ENCODE peak calls at places on chromosomes 6 and 20, in six cellular contexts. K, U, D, S, W and T are unnamed samples.

GRCh38 chr20:37251836-37252477 is 9.7 kb downstream of the GHRH start:
- DNase-seq in K (no peak), W (no peak), U (no peak), S (no peak), D (no peak), T (no peak)

GRCh38 chr20:50496773-50497375 is 13.3 kb upstream of the PTPN1 start:
- DNase-seq in S (no peak), K (no peak), W (no peak), D (no peak), U (no peak), T (no peak)

GRCh38 chr6:40077315-40077714 is 143.1 kb upstream of the MOCS1 start:
- DNase-seq in W (no peak), U (no peak), K (no peak), S (no peak), D (no peak), T (no peak)

GRCh38 chr6:25942561-25943147 is 12.2 kb upstream of the SLC17A2 start:
- DNase-seq in D (no peak), K (no peak), S (no peak), U (peak), W (peak), T (no peak)

GRCh38 chr20:305745-306144 is 8.4 kb downstream of the ZCCHC3 start:
- DNase-seq in W (no peak), S (no peak), D (no peak), U (no peak), K (no peak), T (no peak)

GRCh38 chr6:116215414-116215813 is 38.5 kb downstream of the TSPYL4 start:
- DNase-seq in U (no peak), D (no peak), S (no peak), K (no peak), W (peak), T (no peak)

GRCh38 chr20:25242231-25242630 is 5.7 kb upstream of the PYGB start:
- DNase-seq in S (no peak), W (no peak), D (no peak), K (no peak), U (no peak), T (no peak)

GRCh38 chr20:43165611-43166010 is 24.1 kb downstream of the PTPRT start:
- DNase-seq in K (no peak), S (no peak), D (no peak), W (no peak), U (no peak), T (no peak)

GRCh38 chr6:8229913-8230312 is 127.6 kb upstream of the EEF1E1 start:
- DNase-seq in S (no peak), U (no peak), K (no peak), W (no peak), D (no peak), T (no peak)

GRCh38 chr6:162940426-162940825 is 212.7 kb downstream of the PACRG start:
- DNase-seq in W (no peak), S (no peak), U (no peak), K (no peak), D (no peak), T (no peak)

GRCh38 chr6:129031051-129031599 is 148.2 kb downstream of the LAMA2 start:
- DNase-seq in U (peak), K (no peak), D (no peak), W (no peak), S (no peak), T (no peak)

GRCh38 chr6:143940011-143940597 is 68.0 kb downstream of the PLAGL1 start:
- DNase-seq in K (no peak), U (peak), W (peak), S (peak), D (peak), T (no peak)

GRCh38 chr6:137699036-137699683 is 167.9 kb upstream of the TNFAIP3 start:
- DNase-seq in K (no peak), U (no peak), S (peak), W (no peak), D (no peak), T (no peak)

GRCh38 chr20:22584922-22585785 is 782 bp upstream of the FOXA2 start:
- DNase-seq in K (no peak), W (no peak), D (no peak), U (no peak), S (peak), T (no peak)

GRCh38 chr6:16769986-16770376 is 8.7 kb upstream of the ATXN1 start:
- DNase-seq in U (no peak), K (no peak), W (no peak), S (no peak), D (no peak), T (no peak)

GRCh38 chr6:139323511-139324445 is 32.0 kb upstream of the TXLNB start:
- DNase-seq in S (peak), D (peak), U (peak), W (no peak), K (peak), T (peak)

GRCh38 chr20:42530855-42531674 is 658.6 kb downstream of the PTPRT start:
- DNase-seq in D (no peak), U (peak), K (peak), W (peak), S (peak), T (no peak)

GRCh38 chr6:158596861-158597260 is 37.0 kb downstream of the TMEM181 start:
- DNase-seq in D (no peak), W (no peak), K (no peak), S (no peak), U (no peak), T (no peak)

GRCh38 chr20:57089701-57090144 is 176.7 kb downstream of the BMP7 start:
- DNase-seq in U (peak), S (peak), K (peak), W (peak), D (peak), T (peak)

GRCh38 chr20:11180186-11180585 is 506.4 kb upstream of the JAG1 start:
- DNase-seq in S (no peak), K (no peak), U (no peak), D (no peak), W (no peak), T (no peak)

GRCh38 chr6:87366428-87366827 is 21.8 kb downstream of the C6orf163 start:
- DNase-seq in U (no peak), W (no peak), K (no peak), S (no peak), D (no peak), T (no peak)

GRCh38 chr20:64212750-64213149 is 42.8 kb upstream of the PCMTD2 start:
- DNase-seq in K (peak), D (no peak), W (no peak), U (no peak), S (peak), T (no peak)

GRCh38 chr6:159043236-159043635 is 1.6 kb downstream of the TAGAP start:
- DNase-seq in W (no peak), D (no peak), K (no peak), S (no peak), U (no peak), T (no peak)

GRCh38 chr6:17585766-17586502 is 14.2 kb upstream of the FAM8A1 start:
- DNase-seq in S (peak), U (peak), K (no peak), D (peak), W (no peak), T (peak)

GRCh38 chr6:157811476-157812173 is 11.4 kb upstream of the SNX9 start:
- DNase-seq in W (no peak), U (no peak), D (no peak), K (no peak), S (no peak), T (no peak)

GRCh38 chr6:24205020-24205492 is 79.0 kb downstream of the NRSN1 start:
- DNase-seq in K (no peak), W (peak), U (peak), D (no peak), S (peak), T (no peak)

GRCh38 chr6:156839591-156840001 is 62.4 kb downstream of the ARID1B start:
- DNase-seq in D (no peak), U (no peak), S (peak), W (no peak), K (peak), T (no peak)

GRCh38 chr20:63703976-63704748 is 3.6 kb downstream of the ARFRP1 start:
- DNase-seq in W (no peak), D (no peak), S (no peak), K (no peak), U (no peak), T (no peak)

GRCh38 chr20:52269327-52269726 is 77.7 kb upstream of the ZFP64 start:
- DNase-seq in U (peak), S (no peak), D (no peak), W (no peak), K (no peak), T (no peak)

GRCh38 chr20:45235995-45236394 is 14.8 kb downstream of the SEMG2 start:
- DNase-seq in D (no peak), K (no peak), S (peak), W (no peak), U (no peak), T (peak)

GRCh38 chr6:156988276-156989158 is 211.3 kb downstream of the ARID1B start:
- DNase-seq in W (no peak), K (no peak), S (no peak), U (peak), D (peak), T (no peak)

DNA sequence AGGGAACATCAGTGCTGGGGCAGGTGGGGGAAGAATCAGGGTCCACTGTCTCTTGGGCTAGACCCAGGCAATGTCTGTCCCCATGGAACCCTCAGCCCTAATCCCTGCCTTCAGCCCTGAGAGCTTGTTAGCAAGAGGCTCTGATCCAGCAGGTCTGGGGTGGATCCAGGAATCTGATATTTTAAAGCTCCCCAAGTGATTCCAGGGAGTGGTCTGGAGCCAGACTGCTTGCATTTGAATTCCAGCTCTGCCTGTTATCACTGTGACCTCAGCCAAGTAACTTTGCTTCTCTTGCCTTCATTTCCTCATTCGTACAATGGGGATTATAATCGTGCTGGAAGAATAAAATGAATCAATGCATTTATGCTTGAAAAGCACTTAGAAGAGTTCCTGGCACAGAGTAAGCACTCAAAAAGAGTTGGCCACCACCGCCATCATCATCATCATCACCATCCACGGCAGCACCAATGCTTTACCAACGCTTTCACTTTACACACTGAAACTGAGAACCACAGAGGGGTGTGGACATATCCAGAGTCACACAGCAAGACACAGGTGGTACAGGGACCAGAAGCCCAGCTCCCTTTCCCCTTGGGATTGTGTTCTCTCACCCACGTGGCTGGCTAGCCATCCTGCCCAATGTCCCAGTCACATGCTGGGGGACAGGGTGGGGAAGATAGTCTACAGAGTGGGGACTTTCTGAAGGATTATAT is 75.7 kb upstream of the RALY start:
- DNase-seq in W (no peak), K (no peak), S (no peak), U (no peak), D (no peak), T (no peak)
- TF ChIP-seq CTCF in W (no peak), K (no peak), S (no peak), U (no peak), D (no peak), T (no peak)

GRCh38 chr6:113352831-113353230 is 504.3 kb upstream of the MARCKS start:
- DNase-seq in K (no peak), W (no peak), U (no peak), S (no peak), D (no peak), T (no peak)
- H3K27ac ChIP-seq in K (no peak), W (no peak), U (no peak), S (no peak), D (no peak), T (no peak)

DNA sequence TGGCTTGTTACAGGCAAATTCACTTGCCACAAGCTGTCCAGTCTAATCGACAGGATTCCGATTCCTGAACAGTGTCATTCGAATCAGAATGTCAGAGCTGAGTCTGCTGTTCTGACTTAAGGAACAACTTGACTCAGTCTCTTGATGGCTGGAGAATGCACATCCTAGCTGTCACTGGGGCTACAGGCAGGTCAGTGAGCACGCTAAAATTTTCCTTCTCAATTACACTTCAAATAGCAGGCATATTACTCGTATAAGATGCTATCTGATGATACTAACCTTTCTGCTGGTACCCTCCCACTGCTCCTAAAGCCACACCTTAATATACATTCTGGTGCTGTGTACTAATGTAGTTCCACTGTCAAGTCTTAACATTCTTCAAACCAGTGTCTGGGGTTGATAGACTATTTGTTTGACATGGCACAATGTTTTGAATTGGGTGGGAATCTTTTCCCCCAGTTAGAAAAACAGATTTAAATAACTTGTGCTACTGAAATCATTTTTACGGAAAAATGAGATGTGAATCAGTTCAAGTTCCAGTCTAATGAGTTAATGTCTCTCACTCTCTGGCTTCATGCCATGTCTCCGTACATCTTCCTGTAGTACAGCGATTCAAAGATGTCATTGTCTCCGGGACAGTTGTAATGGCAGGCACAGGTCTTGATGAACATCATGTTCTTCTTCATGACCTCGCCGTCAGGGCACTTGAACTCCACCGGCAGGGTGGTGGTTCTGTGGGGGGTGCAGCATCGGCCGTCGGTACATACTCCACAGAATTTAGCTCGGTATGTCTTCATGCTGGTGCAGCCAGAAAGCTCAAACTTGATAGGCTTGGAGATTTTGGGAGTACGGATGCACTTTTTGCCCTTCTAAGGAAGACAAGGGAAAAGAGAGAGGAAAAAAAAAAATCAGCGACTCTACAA is 2.2 kb downstream of the CCN2 start:
- DNase-seq in W (peak), U (peak), D (no peak), K (peak), S (peak), T (no peak)
- TF ChIP-seq CTCF in W (no peak), U (no peak), D (no peak), K (no peak), S (no peak), T (no peak)

DNA sequence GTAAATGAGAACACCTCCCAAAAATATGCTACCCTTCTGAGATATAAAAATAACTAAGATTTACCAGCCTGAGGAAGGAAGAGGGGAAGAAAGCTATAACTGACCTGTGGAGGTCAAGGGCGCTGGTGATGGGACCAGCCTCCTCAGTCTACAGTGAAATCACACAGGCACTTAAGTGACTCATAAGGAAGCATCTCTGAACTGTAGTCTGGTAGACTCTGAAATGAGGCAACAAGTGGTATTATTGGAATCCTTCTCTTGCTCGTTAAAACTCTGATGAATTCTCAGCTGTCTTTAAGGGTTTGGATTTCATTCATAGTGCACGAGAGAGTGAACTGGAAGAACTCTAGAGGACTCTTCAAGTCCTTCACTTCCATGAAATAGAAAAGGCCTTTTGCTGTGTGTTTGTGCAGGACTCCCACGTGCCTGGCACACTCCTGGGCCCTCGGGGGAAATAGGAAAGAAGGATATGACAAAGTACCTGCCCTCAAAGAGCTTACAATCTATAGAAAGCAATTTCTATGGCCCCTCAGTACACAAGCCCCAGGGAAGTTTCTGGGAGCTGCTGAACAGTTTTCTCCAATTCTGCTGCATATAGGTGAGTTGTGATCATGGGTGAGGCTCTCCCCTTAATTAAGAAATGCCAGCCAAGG is 231.8 kb upstream of the RREB1 start:
- DNase-seq in D (peak), K (no peak), S (no peak), U (peak), W (no peak), T (no peak)
- H3K27ac ChIP-seq in D (no peak), K (no peak), S (no peak), U (no peak), W (no peak), T (no peak)

GRCh38 chr6:99334526-99335127 is 14.8 kb downstream of the FAXC start:
- DNase-seq in W (peak), U (peak), D (no peak), S (peak), K (no peak), T (no peak)
- TF ChIP-seq CTCF in W (peak), U (peak), D (peak), S (peak), K (peak), T (no peak)

DNA sequence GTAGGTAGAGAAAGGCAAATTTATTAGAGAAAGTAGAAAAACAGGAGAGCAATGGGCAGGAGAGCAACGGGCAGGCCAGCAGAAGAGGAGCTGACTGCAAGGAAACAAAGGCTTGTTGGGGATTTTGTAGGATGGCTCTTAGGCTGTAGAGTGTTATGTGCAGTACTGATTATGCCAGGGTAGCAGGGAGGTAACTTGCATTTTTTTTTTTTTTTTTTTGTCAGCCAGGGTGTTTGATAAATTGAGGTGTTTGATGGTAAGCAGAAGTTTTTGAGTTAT is 36.2 kb upstream of the IER3 start:
- DNase-seq in U (no peak), D (no peak), W (no peak), S (no peak), K (no peak), T (no peak)
- H3K27ac ChIP-seq in U (peak), D (no peak), W (peak), S (peak), K (peak), T (no peak)

GRCh38 chr6:142071981-142072380 is 60.7 kb upstream of the GJE1 start:
- DNase-seq in U (peak), S (no peak), W (no peak), K (no peak), D (no peak), T (no peak)
- TF ChIP-seq CTCF in U (peak), S (no peak), W (peak), K (no peak), D (no peak), T (no peak)